ENCODE peak calls at places on chromosomes 6 and 20, in eight cellular contexts. V is right atrium auricular region, D is tibial artery, O is cardiac muscle cell, Y is osteoblast, I is neural progenitor cell, M is adrenal gland, E is IMR-90. F is an unnamed sample.

GRCh38 chr6:68343901-68344300 is 291.2 kb upstream of the ADGRB3 start:
- DNase-seq in V (no peak), D (no peak), O (peak; percentile 20), Y (no peak), I (peak; percentile 78), M (peak; percentile 25), E (peak; percentile 0), F (peak; percentile 46)

GRCh38 chr6:8939615-8940014 is 504.3 kb upstream of the SLC35B3 start:
- DNase-seq in V (no peak), D (no peak), O (no peak), Y (no peak), I (no peak), M (no peak), E (no peak), F (no peak)

GRCh38 chr20:50304501-50304856 is 113.8 kb downstream of the CEBPB start:
- DNase-seq in V (no peak), D (peak; percentile 89), O (peak; percentile 93), Y (peak; percentile 73), I (no peak), M (peak; percentile 75), E (peak; percentile 91), F (no peak)

GRCh38 chr6:154386848-154387717 is 30.5 kb upstream of the IPCEF1 start:
- DNase-seq in V (no peak), D (no peak), O (peak; percentile 88), Y (no peak), I (no peak), M (no peak), E (peak; percentile 97), F (peak; percentile 34)

GRCh38 chr6:159645659-159646058 is 47.4 kb downstream of the SOD2 start:
- DNase-seq in V (no peak), D (no peak), O (peak; percentile 50), Y (no peak), I (no peak), M (no peak), E (no peak), F (no peak)

GRCh38 chr20:38129893-38130609 is 35.0 kb downstream of the TGM2 start:
- DNase-seq in V (no peak), D (peak; percentile 62), O (no peak), Y (no peak), I (no peak), M (no peak), E (no peak), F (no peak)

GRCh38 chr6:163950159-163950558 is 535.6 kb downstream of the QKI start:
- DNase-seq in V (no peak), D (no peak), O (peak; percentile 21), Y (no peak), I (no peak), M (no peak), E (peak; percentile 50), F (no peak)

GRCh38 chr6:35711731-35712130 is 23.0 kb upstream of the FKBP5 start:
- DNase-seq in V (no peak), D (no peak), O (no peak), Y (no peak), I (no peak), M (no peak), E (no peak), F (no peak)

GRCh38 chr20:49510562-49511117 is 28.2 kb upstream of the KCNB1 start:
- DNase-seq in V (peak; percentile 88), D (peak; percentile 91), O (peak; percentile 96), Y (peak; percentile 92), I (no peak), M (no peak), E (peak; percentile 83), F (no peak)

GRCh38 chr6:119077643-119078448 is 618 bp downstream of the FAM184A start:
- DNase-seq in V (peak; percentile 64), D (peak; percentile 71), O (peak; percentile 15), Y (peak; percentile 68), I (peak; percentile 55), M (peak; percentile 41), E (no peak), F (peak; percentile 77)

GRCh38 chr20:51394706-51395105 is 147.8 kb downstream of the NFATC2 start:
- DNase-seq in V (no peak), D (no peak), O (no peak), Y (no peak), I (no peak), M (no peak), E (no peak), F (no peak)

GRCh38 chr6:5904527-5904926 is 102.2 kb downstream of the NRN1 start:
- DNase-seq in V (no peak), D (no peak), O (no peak), Y (no peak), I (no peak), M (no peak), E (no peak), F (no peak)

GRCh38 chr6:82484001-82484400 is 120.4 kb downstream of the TPBG start:
- DNase-seq in V (no peak), D (no peak), O (no peak), Y (no peak), I (no peak), M (no peak), E (no peak), F (no peak)

GRCh38 chr6:113570176-113570575 is 287.0 kb upstream of the MARCKS start:
- DNase-seq in V (no peak), D (no peak), O (peak; percentile 45), Y (peak; percentile 39), I (no peak), M (no peak), E (no peak), F (no peak)

GRCh38 chr6:125262026-125263013 is 39.4 kb downstream of the HDDC2 start:
- DNase-seq in V (no peak), D (peak; percentile 74), O (peak; percentile 51), Y (peak; percentile 85), I (no peak), M (no peak), E (peak; percentile 84), F (no peak)

GRCh38 chr6:37083243-37084138 is 78.0 kb downstream of the FGD2 start:
- DNase-seq in V (peak; percentile 89), D (peak; percentile 81), O (peak; percentile 99), Y (no peak), I (no peak), M (peak; percentile 93), E (peak; percentile 69), F (peak; percentile 60)

GRCh38 chr6:111260570-111261298 is 173.4 kb downstream of the SLC16A10 start:
- DNase-seq in V (no peak), D (no peak), O (no peak), Y (peak; percentile 62), I (no peak), M (no peak), E (peak; percentile 53), F (no peak)

GRCh38 chr20:45235995-45236394 is 14.8 kb downstream of the SEMG2 start:
- DNase-seq in V (no peak), D (no peak), O (no peak), Y (no peak), I (peak; percentile 43), M (no peak), E (no peak), F (peak; percentile 46)
- TF ChIP-seq CTCF in V (no peak), D (no peak), O (peak; percentile 52), Y (peak; percentile 34), I (peak; percentile 66), M (no peak), E (peak; percentile 10), F (peak; percentile 65)

GRCh38 chr6:41642960-41643898 is 5.0 kb downstream of the MDFI start:
- DNase-seq in V (no peak), D (peak; percentile 15), O (no peak), Y (peak; percentile 76), I (no peak), M (no peak), E (no peak), F (no peak)
- H3K27me3 ChIP-seq in V (peaks cover 3% of the 10 kb centered on the region), D (no peaks in the 10 kb centered on the region), O (no peaks in the 10 kb centered on the region), Y (peaks cover 75% of the 10 kb centered on the region), I (peaks cover 25% of the 10 kb centered on the region), M (peaks cover 5% of the 10 kb centered on the region), E (peaks cover 87% of the 10 kb centered on the region), F (no peaks in the 10 kb centered on the region)

GRCh38 chr20:18288748-18289705 is 700 bp downstream of the ZNF133 start:
- DNase-seq in V (no peak), D (no peak), O (peak; percentile 23), Y (peak; percentile 51), I (peak; percentile 31), M (peak; percentile 33), E (peak; percentile 17), F (peak; percentile 46)
- TF ChIP-seq CTCF in V (no peak), D (no peak), O (no peak), Y (no peak), I (no peak), M (no peak), E (no peak), F (no peak)

DNA sequence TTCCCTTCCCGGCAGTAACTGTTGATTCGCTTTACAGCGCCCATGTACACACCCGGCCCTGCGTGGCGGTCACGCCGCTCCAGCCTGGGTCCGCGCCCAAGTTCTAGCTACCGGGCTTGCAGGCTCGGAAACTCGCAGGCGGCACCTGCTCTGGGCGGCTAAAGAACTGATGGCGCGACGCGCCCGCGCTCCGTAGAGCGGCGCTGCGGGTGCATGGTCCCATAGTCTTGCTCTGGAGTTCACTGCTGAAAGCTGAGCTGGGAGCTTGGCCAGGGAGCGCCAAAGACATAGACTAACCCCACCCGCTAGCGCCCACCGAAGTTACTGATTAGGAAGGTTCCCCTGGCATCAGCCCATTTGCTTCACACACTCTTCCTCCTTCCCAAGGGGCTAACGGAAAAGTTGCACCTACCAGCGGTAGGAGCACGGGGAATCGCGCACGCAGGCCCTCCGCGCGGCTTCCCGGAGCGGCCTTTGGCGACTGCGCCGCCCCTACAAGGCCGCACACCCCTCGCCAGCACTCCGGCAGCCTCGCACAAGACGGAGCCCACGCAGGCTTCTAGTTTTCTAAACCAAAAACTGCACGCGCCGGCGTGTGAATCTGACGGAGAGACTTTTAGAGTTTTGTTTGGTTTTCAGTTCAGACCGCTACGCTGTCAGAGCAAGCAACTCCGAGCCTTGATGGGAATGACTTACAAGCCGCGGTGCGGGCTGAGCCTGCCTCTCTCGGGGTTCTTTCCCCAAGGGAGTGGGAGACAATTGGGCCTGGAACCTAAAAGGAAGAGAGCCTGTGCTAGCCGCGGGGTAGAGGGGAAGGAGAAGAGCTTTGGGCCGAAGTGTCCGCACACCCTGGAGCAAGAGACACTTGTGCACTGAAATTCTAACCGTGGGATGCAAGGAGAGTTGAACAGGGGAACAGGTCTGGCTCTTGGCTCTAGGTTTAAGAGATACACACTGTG is 994 bp upstream of the POU3F2 start:
- DNase-seq in V (no peak), D (peak; percentile 69), O (peak; percentile 32), Y (peak; percentile 91), I (peak; percentile 77), M (peak; percentile 46), E (peak; percentile 16), F (no peak)
- H3K27me3 ChIP-seq in V (peaks cover 70% of the 10 kb centered on the region), D (peaks cover 7% of the 10 kb centered on the region), O (peaks cover 92% of the 10 kb centered on the region), Y (peaks cover 74% of the 10 kb centered on the region), I (peaks cover 91% of the 10 kb centered on the region), M (peaks cover 70% of the 10 kb centered on the region), E (peaks cover 80% of the 10 kb centered on the region), F (peaks cover 21% of the 10 kb centered on the region)

GRCh38 chr6:169291639-169292339 is 38.1 kb upstream of the THBS2 start:
- DNase-seq in V (no peak), D (no peak), O (no peak), Y (no peak), I (no peak), M (no peak), E (no peak), F (no peak)

GRCh38 chr6:169291148-169291547 is 37.5 kb upstream of the THBS2 start:
- DNase-seq in V (no peak), D (no peak), O (no peak), Y (no peak), I (no peak), M (no peak), E (no peak), F (no peak)

GRCh38 chr6:169289671-169290408 is 36.2 kb upstream of the THBS2 start:
- DNase-seq in V (peak; percentile 78), D (peak; percentile 78), O (peak; percentile 97), Y (peak; percentile 83), I (no peak), M (no peak), E (peak; percentile 51), F (no peak)

GRCh38 chr6:169293196-169293595 is 39.5 kb upstream of the THBS2 start:
- DNase-seq in V (no peak), D (no peak), O (peak; percentile 39), Y (no peak), I (no peak), M (no peak), E (no peak), F (no peak)

GRCh38 chr6:169292340-169293124 is 38.9 kb upstream of the THBS2 start:
- DNase-seq in V (no peak), D (no peak), O (peak; percentile 87), Y (peak; percentile 71), I (no peak), M (peak; percentile 76), E (peak; percentile 97), F (no peak)
- TF ChIP-seq CTCF in V (no peak), D (no peak), O (no peak), Y (no peak), I (no peak), M (no peak), E (no peak), F (no peak)